ENCODE peak calls at places on chromosome X, in eight cellular contexts. K is ELR; I is GDM1; A is hypothalamus; B is fibroblast of lung; J is activated T-helper 1 cell treated with Interleukin-2 at 50 U/mL for 16 hours; E is SW 1271; Q is CD8-positive, alpha-beta memory T cell. M is an unnamed sample.

GRCh38 chrX:151776936-151777335 is 42.4 kb downstream of the CNGA2 start:
- DNase-seq in K (no peak), I (no peak), A (no peak), B (no peak), J (no peak), E (no peak), Q (no peak), M (no peak)

GRCh38 chrX:47214435-47215077 is 3.9 kb upstream of the CDK16 start:
- DNase-seq in K (no peak), I (no peak), A (no peak), B (no peak), J (no peak), E (no peak), Q (no peak), M (no peak)

GRCh38 chrX:5681159-5681558 is 547.5 kb downstream of the NLGN4X start:
- DNase-seq in K (peak; percentile 0), I (peak; percentile 2), A (no peak), B (peak; percentile 18), J (no peak), E (no peak), Q (no peak), M (no peak)

GRCh38 chrX:10231461-10231860 is 74.7 kb downstream of the CLCN4 start:
- DNase-seq in K (no peak), I (no peak), A (no peak), B (no peak), J (no peak), E (no peak), Q (no peak), M (no peak)

GRCh38 chrX:44972132-44972531 is 99.1 kb downstream of the KDM6A start:
- DNase-seq in K (no peak), I (no peak), A (no peak), B (no peak), J (no peak), E (no peak), Q (no peak), M (no peak)

GRCh38 chrX:21374163-21374993 is at the start of gene CNKSR2:
- DNase-seq in K (peak; percentile 15), I (peak; percentile 65), A (peak; percentile 50), B (peak; percentile 30), J (peak; percentile 56), E (peak; percentile 30), Q (peak; percentile 73), M (no peak)

GRCh38 chrX:52349681-52350080 is 19.1 kb upstream of the XAGE2 start:
- DNase-seq in K (no peak), I (no peak), A (no peak), B (no peak), J (no peak), E (no peak), Q (no peak), M (no peak)

GRCh38 chrX:35406386-35406785 is 391.8 kb upstream of the MAGEB16 start:
- DNase-seq in K (no peak), I (no peak), A (no peak), B (no peak), J (no peak), E (no peak), Q (no peak), M (no peak)

GRCh38 chrX:15336023-15336413 is 695 bp upstream of the PIGA start:
- DNase-seq in K (peak; percentile 75), I (no peak), A (no peak), B (peak; percentile 69), J (no peak), E (peak; percentile 22), Q (peak; percentile 71), M (no peak)

GRCh38 chrX:119729408-119730201 is 28.8 kb upstream of the SOWAHD start:
- DNase-seq in K (peak; percentile 71), I (peak; percentile 45), A (no peak), B (peak; percentile 29), J (peak; percentile 42), E (peak; percentile 17), Q (peak; percentile 76), M (no peak)

GRCh38 chrX:53260836-53261235 is 20.5 kb downstream of the IQSEC2 start:
- DNase-seq in K (no peak), I (no peak), A (no peak), B (no peak), J (no peak), E (no peak), Q (no peak), M (no peak)

GRCh38 chrX:45803383-45803921 is 602.8 kb upstream of the DIPK2B start:
- DNase-seq in K (peak; percentile 93), I (peak; percentile 29), A (no peak), B (peak; percentile 95), J (no peak), E (peak; percentile 60), Q (no peak), M (peak; percentile 69)

GRCh38 chrX:46710927-46711623 is 47.8 kb downstream of the SLC9A7 start:
- DNase-seq in K (no peak), I (no peak), A (no peak), B (no peak), J (no peak), E (no peak), Q (no peak), M (no peak)

GRCh38 chrX:79065696-79066095 is 78.8 kb upstream of the GPR174 start:
- DNase-seq in K (no peak), I (no peak), A (no peak), B (no peak), J (no peak), E (no peak), Q (no peak), M (no peak)